ENCODE peak calls at places on chromosomes 7 and 10, in six cellular contexts. V, B, U, T, Y and X are unnamed samples.

GRCh38 chr10:116120688-116121087 is 152.3 kb downstream of the GFRA1 start:
- DNase-seq in U (no peak), V (no peak), Y (no peak), B (no peak), T (no peak), X (no peak)

GRCh38 chr7:23055582-23056178 is 41.8 kb upstream of the HYCC1 start:
- DNase-seq in B (no peak), T (no peak), U (peak; percentile 95), Y (no peak), V (peak; percentile 87), X (no peak)

GRCh38 chr7:157412021-157412443 is 75.2 kb downstream of the DNAJB6 start:
- DNase-seq in U (no peak), V (peak; percentile 80), B (no peak), T (no peak), Y (no peak), X (no peak)

GRCh38 chr7:14085901-14086300 is 96.4 kb upstream of the ETV1 start:
- DNase-seq in Y (no peak), B (no peak), V (peak; percentile 10), U (peak; percentile 1), T (no peak), X (no peak)

GRCh38 chr7:12941512-12941911 is 254.1 kb downstream of the ARL4A start:
- DNase-seq in B (no peak), U (no peak), T (no peak), Y (no peak), V (no peak), X (no peak)

GRCh38 chr7:138197306-138197640 is 121.0 kb downstream of the AKR1D1 start:
- DNase-seq in T (no peak), B (no peak), V (no peak), U (no peak), Y (no peak), X (no peak)

GRCh38 chr10:101932182-101932581 is 88.6 kb upstream of the KCNIP2 start:
- DNase-seq in U (no peak), V (no peak), B (no peak), T (no peak), Y (no peak), X (no peak)

GRCh38 chr7:69937097-69937496 is 338.8 kb downstream of the AUTS2 start:
- DNase-seq in V (no peak), T (no peak), B (no peak), Y (no peak), U (no peak), X (no peak)

GRCh38 chr10:69838853-69839252 is 37.1 kb downstream of the COL13A1 start:
- DNase-seq in Y (no peak), B (no peak), T (no peak), U (no peak), V (peak; percentile 93), X (no peak)

GRCh38 chr10:101577121-101577871 is 10.8 kb downstream of the POLL start:
- DNase-seq in B (no peak), T (no peak), Y (no peak), U (no peak), V (no peak), X (no peak)

GRCh38 chr10:8037199-8037801 is 17.2 kb upstream of the GATA3 start:
- DNase-seq in T (no peak), U (no peak), B (peak; percentile 25), Y (no peak), V (no peak), X (no peak)

GRCh38 chr10:53548664-53549063 is 776.1 kb upstream of the MBL2 start:
- DNase-seq in B (no peak), U (no peak), V (no peak), T (no peak), Y (no peak), X (no peak)

GRCh38 chr10:32629910-32630309 is 184.0 kb downstream of the CCDC7 start:
- DNase-seq in V (peak; percentile 4), Y (no peak), U (no peak), B (no peak), T (no peak), X (no peak)

GRCh38 chr7:128829391-128830166 is 627 bp upstream of the FLNC start:
- DNase-seq in Y (no peak), T (peak; percentile 73), U (peak; percentile 15), B (no peak), V (peak; percentile 24), X (no peak)

GRCh38 chr10:110181451-110181850 is 26.0 kb upstream of the MXI1 start:
- DNase-seq in V (no peak), B (no peak), T (no peak), U (no peak), Y (no peak), X (no peak)